ENCODE peak calls at places on chromosomes 5 and 9, in nine cellular contexts. V, J, K, I, X, L, Q, R and H are unnamed samples.

GRCh38 chr5:43875741-43876140 is 272.8 kb downstream of the NNT start:
- DNase-seq in V (no peak), J (no peak), K (no peak), I (no peak), X (no peak), L (no peak), Q (no peak), R (no peak), H (no peak)

GRCh38 chr9:37952731-37953130 is 48.8 kb upstream of the SLC25A51 start:
- DNase-seq in V (no peak), J (no peak), K (peak; percentile 60), I (no peak), X (peak; percentile 26), L (no peak), Q (no peak), R (no peak), H (peak; percentile 96)

GRCh38 chr9:99040911-99041582 is 63.9 kb upstream of the TGFBR1 start:
- DNase-seq in V (peak; percentile 78), J (no peak), K (peak; percentile 14), I (no peak), X (peak; percentile 29), L (no peak), Q (no peak), R (no peak), H (peak; percentile 71)

GRCh38 chr9:28409919-28410318 is 836.6 kb upstream of the C9orf72 start:
- DNase-seq in V (no peak), J (no peak), K (no peak), I (no peak), X (no peak), L (no peak), Q (no peak), R (no peak), H (no peak)

GRCh38 chr5:147466581-147466980 is 43.3 kb downstream of the DPYSL3 start:
- DNase-seq in V (no peak), J (no peak), K (no peak), I (no peak), X (no peak), L (no peak), Q (no peak), R (no peak), H (no peak)

GRCh38 chr5:124460000-124460399 is 286.4 kb downstream of the ZNF608 start:
- DNase-seq in V (no peak), J (no peak), K (no peak), I (no peak), X (no peak), L (no peak), Q (no peak), R (no peak), H (no peak)

GRCh38 chr5:124583469-124584350 is 162.7 kb downstream of the ZNF608 start:
- DNase-seq in V (no peak), J (peak; percentile 61), K (peak; percentile 67), I (peak; percentile 55), X (no peak), L (no peak), Q (peak; percentile 16), R (no peak), H (peak; percentile 79)

GRCh38 chr5:66436721-66437120 is 159.5 kb upstream of the MAST4 start:
- DNase-seq in V (no peak), J (no peak), K (no peak), I (no peak), X (peak; percentile 39), L (no peak), Q (no peak), R (no peak), H (no peak)

GRCh38 chr5:168104811-168105481 is 186.5 kb upstream of the WWC1 start:
- DNase-seq in V (no peak), J (no peak), K (no peak), I (no peak), X (no peak), L (no peak), Q (no peak), R (no peak), H (no peak)

GRCh38 chr5:138574744-138575193 is 432 bp downstream of the HSPA9 start:
- DNase-seq in V (no peak), J (no peak), K (no peak), I (no peak), X (peak; percentile 65), L (no peak), Q (no peak), R (no peak), H (no peak)